ENCODE peak calls at places on chromosomes 4 and X, in eight cellular contexts. I is heart right ventricle; V is activated naive CD8-positive, alpha-beta T cell treated with anti-CD3 and anti-CD28 coated beads, Interleukin-2, amount 50 U/mL, for 24 hours; B is renal cortical epithelial cell; F is astrocyte; C is OCI-LY7; Y is Right ventricle myocardium superior; A is AG04450. O is an unnamed sample.

GRCh38 chr4:161133877-161134276 is 1029.9 kb downstream of the FSTL5 start:
- DNase-seq in V (no peak), I (no peak), Y (no peak), A (no peak), B (no peak), C (no peak), F (no peak), O (no peak)

GRCh38 chr4:169652535-169652934 is 32.2 kb downstream of the CLCN3 start:
- DNase-seq in V (no peak), F (no peak), B (no peak), A (no peak), C (no peak), Y (no peak), I (no peak), O (no peak)

GRCh38 chrX:39983715-39984114 is 114.0 kb downstream of the BCOR start:
- DNase-seq in Y (no peak), V (no peak), B (peak), A (no peak), F (peak), I (no peak), C (no peak), O (no peak)

GRCh38 chr4:138232364-138232763 is 9.8 kb downstream of the SLC7A11 start:
- DNase-seq in A (no peak), B (no peak), F (no peak), Y (no peak), V (no peak), C (no peak), I (no peak), O (no peak)

GRCh38 chr4:13322681-13323101 is 161.4 kb downstream of the RAB28 start:
- DNase-seq in C (no peak), F (peak), Y (no peak), A (peak), I (no peak), B (peak), V (no peak), O (no peak)

GRCh38 chr4:158208931-158209640 is 1.2 kb upstream of the TMEM144 start:
- DNase-seq in B (peak), C (no peak), V (no peak), A (no peak), F (no peak), I (no peak), Y (no peak), O (no peak)

GRCh38 chr4:128468485-128468989 is 180.9 kb upstream of the PGRMC2 start:
- DNase-seq in Y (peak), V (no peak), A (peak), F (peak), C (no peak), B (peak), I (no peak), O (no peak)

GRCh38 chr4:182856862-182857261 is 60.3 kb downstream of the DCTD start:
- DNase-seq in B (no peak), I (no peak), Y (no peak), A (no peak), F (no peak), V (no peak), C (no peak), O (no peak)

GRCh38 chr4:149999485-150000074 is 78.7 kb upstream of the DCLK2 start:
- DNase-seq in I (no peak), F (peak), A (peak), B (peak), Y (no peak), V (no peak), C (peak), O (no peak)

GRCh38 chr4:20552004-20552403 is 148.3 kb upstream of the PACRGL start:
- DNase-seq in F (no peak), V (no peak), A (no peak), I (no peak), Y (no peak), C (no peak), B (no peak), O (no peak)

GRCh38 chrX:115940888-115941332 is 229.6 kb upstream of the AGTR2 start:
- DNase-seq in V (no peak), Y (no peak), A (no peak), B (peak), C (peak), I (no peak), F (no peak), O (no peak)

O was measured in GM18507.